ENCODE peak calls at places on chromosomes 1 and 21, in nine cellular contexts. Z is psoas muscle, V is EH, K is LoVo, C is hippocampal formation, N is RKO, W is IMR-90, T is choroid plexus epithelial cell, H is NCI-H1417 treated with DMSO at 0.1 percent for 48 hours. R is an unnamed sample.

GRCh38 chr1:160488347-160489058 is 34.6 kb downstream of the SLAMF6 start:
- DNase-seq in Z (no peak), V (no peak), K (no peak), C (no peak), N (no peak), W (no peak), T (no peak), H (no peak), R (no peak)

GRCh38 chr1:230771773-230772354 is 24.7 kb downstream of the CAPN9 start:
- DNase-seq in Z (no peak), V (no peak), K (no peak), C (no peak), N (no peak), W (no peak), T (no peak), H (no peak), R (no peak)

GRCh38 chr1:181129771-181130606 is 41.5 kb downstream of the IER5 start:
- DNase-seq in Z (no peak), V (no peak), K (no peak), C (peak; percentile 48), N (no peak), W (no peak), T (no peak), H (no peak), R (no peak)

GRCh38 chr1:41217441-41217840 is 24.7 kb downstream of the SCMH1 start:
- DNase-seq in Z (no peak), V (no peak), K (no peak), C (no peak), N (no peak), W (no peak), T (no peak), H (no peak), R (no peak)

GRCh38 chr1:217620814-217621213 is 10.1 kb downstream of the GPATCH2 start:
- DNase-seq in Z (no peak), V (no peak), K (no peak), C (no peak), N (no peak), W (no peak), T (no peak), H (no peak), R (no peak)

GRCh38 chr1:46136711-46137110 is 4.3 kb upstream of the PIK3R3 start:
- DNase-seq in Z (no peak), V (no peak), K (no peak), C (no peak), N (no peak), W (no peak), T (no peak), H (no peak), R (no peak)

GRCh38 chr1:153113416-153113815 is at the start of gene SPRR2F:
- DNase-seq in Z (no peak), V (no peak), K (no peak), C (no peak), N (no peak), W (no peak), T (no peak), H (no peak), R (no peak)

GRCh38 chr1:94322696-94323095 is 85.3 kb upstream of the ARHGAP29 start:
- DNase-seq in Z (no peak), V (peak; percentile 48), K (peak; percentile 81), C (no peak), N (no peak), W (no peak), T (no peak), H (no peak), R (peak; percentile 85)

GRCh38 chr21:37166733-37167132 is 93.7 kb downstream of the TTC3 start:
- DNase-seq in Z (no peak), V (peak; percentile 32), K (no peak), C (no peak), N (peak; percentile 16), W (no peak), T (no peak), H (no peak), R (no peak)

GRCh38 chr1:154743536-154744036 is 126.5 kb downstream of the KCNN3 start:
- DNase-seq in Z (no peak), V (no peak), K (no peak), C (no peak), N (no peak), W (no peak), T (no peak), H (no peak), R (no peak)

GRCh38 chr21:46151989-46152938 is 3.1 kb downstream of the FTCD start:
- DNase-seq in Z (no peak), V (no peak), K (no peak), C (no peak), N (no peak), W (no peak), T (no peak), H (no peak), R (no peak)

GRCh38 chr1:83505148-83505547 is 493.8 kb downstream of the TTLL7 start:
- DNase-seq in Z (no peak), V (no peak), K (no peak), C (no peak), N (no peak), W (no peak), T (no peak), H (no peak), R (no peak)